ENCODE peak calls at places on chromosomes 1 and 21, in ten cellular contexts. One of them, this sample, is unnamed.

GRCh38 chr1:95233321-95233736 is 681 bp upstream of the RWDD3 start:
- DNase-seq in endothelial cell of umbilical vein: peak; percentile 24
- DNase-seq in pancreas: peak; percentile 44
- DNase-seq in A549: peak; percentile 13
- DNase-seq in heart right ventricle: peak; percentile 51
- DNase-seq in heart left ventricle: peak; percentile 61
- DNase-seq in stomach: peak; percentile 28
- DNase-seq in kidney: peak; percentile 72
- DNase-seq in OCI-LY7: no peak
- DNase-seq in right lobe of liver: peak; percentile 87
- DNase-seq in this sample: peak; percentile 71

GRCh38 chr1:109396971-109397370 is 747 bp downstream of the SORT1 start:
- DNase-seq in pancreas: peak; percentile 30
- DNase-seq in heart right ventricle: no peak
- DNase-seq in heart left ventricle: no peak
- DNase-seq in kidney: no peak
- DNase-seq in right lobe of liver: no peak
- DNase-seq in endothelial cell of umbilical vein: peak; percentile 4
- DNase-seq in OCI-LY7: peak; percentile 44
- DNase-seq in A549: no peak
- DNase-seq in stomach: no peak
- DNase-seq in this sample: peak; percentile 47

GRCh38 chr1:21068937-21069336 is 107.8 kb downstream of the EIF4G3 start:
- DNase-seq in endothelial cell of umbilical vein: no peak
- DNase-seq in A549: no peak
- DNase-seq in heart left ventricle: no peak
- DNase-seq in stomach: no peak
- DNase-seq in right lobe of liver: no peak
- DNase-seq in kidney: no peak
- DNase-seq in heart right ventricle: no peak
- DNase-seq in pancreas: no peak
- DNase-seq in OCI-LY7: no peak
- DNase-seq in this sample: no peak

GRCh38 chr1:967466-968343 is 1.4 kb downstream of the PLEKHN1 start:
- DNase-seq in heart left ventricle: peak; percentile 31
- DNase-seq in stomach: no peak
- DNase-seq in OCI-LY7: no peak
- DNase-seq in A549: no peak
- DNase-seq in heart right ventricle: no peak
- DNase-seq in kidney: no peak
- DNase-seq in right lobe of liver: no peak
- DNase-seq in pancreas: no peak
- DNase-seq in endothelial cell of umbilical vein: no peak
- DNase-seq in this sample: peak; percentile 30

GRCh38 chr1:192588546-192588945 is 13.0 kb downstream of the RGS1 start:
- DNase-seq in endothelial cell of umbilical vein: no peak
- DNase-seq in pancreas: no peak
- DNase-seq in heart left ventricle: no peak
- DNase-seq in A549: no peak
- DNase-seq in OCI-LY7: no peak
- DNase-seq in kidney: no peak
- DNase-seq in heart right ventricle: no peak
- DNase-seq in stomach: no peak
- DNase-seq in right lobe of liver: no peak
- DNase-seq in this sample: no peak

GRCh38 chr1:205965039-205965630 is 21.9 kb upstream of the SLC26A9 start:
- DNase-seq in stomach: no peak
- DNase-seq in endothelial cell of umbilical vein: no peak
- DNase-seq in pancreas: no peak
- DNase-seq in kidney: peak; percentile 44
- DNase-seq in heart left ventricle: no peak
- DNase-seq in heart right ventricle: no peak
- DNase-seq in A549: no peak
- DNase-seq in OCI-LY7: no peak
- DNase-seq in right lobe of liver: peak; percentile 29
- DNase-seq in this sample: no peak

GRCh38 chr21:42674351-42674940 is 21.0 kb downstream of the PDE9A start:
- DNase-seq in OCI-LY7: no peak
- DNase-seq in endothelial cell of umbilical vein: no peak
- DNase-seq in stomach: no peak
- DNase-seq in right lobe of liver: no peak
- DNase-seq in heart left ventricle: peak; percentile 79
- DNase-seq in heart right ventricle: peak; percentile 72
- DNase-seq in kidney: peak; percentile 86
- DNase-seq in pancreas: no peak
- DNase-seq in A549: no peak
- DNase-seq in this sample: no peak

GRCh38 chr1:5995871-5996630 is 3.8 kb upstream of the NPHP4 start:
- DNase-seq in endothelial cell of umbilical vein: no peak
- DNase-seq in heart left ventricle: no peak
- DNase-seq in kidney: peak; percentile 75
- DNase-seq in pancreas: no peak
- DNase-seq in OCI-LY7: no peak
- DNase-seq in right lobe of liver: peak; percentile 50
- DNase-seq in stomach: no peak
- DNase-seq in A549: no peak
- DNase-seq in heart right ventricle: peak; percentile 8
- DNase-seq in this sample: no peak

GRCh38 chr1:59072017-59072947 is 224.6 kb upstream of the FGGY start:
- DNase-seq in A549: no peak
- DNase-seq in OCI-LY7: peak; percentile 7
- DNase-seq in heart left ventricle: no peak
- DNase-seq in endothelial cell of umbilical vein: peak; percentile 80
- DNase-seq in heart right ventricle: no peak
- DNase-seq in right lobe of liver: no peak
- DNase-seq in pancreas: no peak
- DNase-seq in kidney: no peak
- DNase-seq in stomach: no peak
- DNase-seq in this sample: no peak

GRCh38 chr1:199310701-199311100 is 671.9 kb downstream of the PTPRC start:
- DNase-seq in right lobe of liver: no peak
- DNase-seq in heart left ventricle: no peak
- DNase-seq in kidney: no peak
- DNase-seq in OCI-LY7: no peak
- DNase-seq in endothelial cell of umbilical vein: no peak
- DNase-seq in stomach: no peak
- DNase-seq in pancreas: no peak
- DNase-seq in heart right ventricle: no peak
- DNase-seq in A549: no peak
- DNase-seq in this sample: no peak

GRCh38 chr1:205692406-205692805 is 12.1 kb upstream of the SLC45A3 start:
- DNase-seq in right lobe of liver: no peak
- DNase-seq in OCI-LY7: no peak
- DNase-seq in A549: no peak
- DNase-seq in heart right ventricle: no peak
- DNase-seq in kidney: no peak
- DNase-seq in pancreas: no peak
- DNase-seq in heart left ventricle: no peak
- DNase-seq in stomach: no peak
- DNase-seq in endothelial cell of umbilical vein: no peak
- DNase-seq in this sample: no peak

DNA sequence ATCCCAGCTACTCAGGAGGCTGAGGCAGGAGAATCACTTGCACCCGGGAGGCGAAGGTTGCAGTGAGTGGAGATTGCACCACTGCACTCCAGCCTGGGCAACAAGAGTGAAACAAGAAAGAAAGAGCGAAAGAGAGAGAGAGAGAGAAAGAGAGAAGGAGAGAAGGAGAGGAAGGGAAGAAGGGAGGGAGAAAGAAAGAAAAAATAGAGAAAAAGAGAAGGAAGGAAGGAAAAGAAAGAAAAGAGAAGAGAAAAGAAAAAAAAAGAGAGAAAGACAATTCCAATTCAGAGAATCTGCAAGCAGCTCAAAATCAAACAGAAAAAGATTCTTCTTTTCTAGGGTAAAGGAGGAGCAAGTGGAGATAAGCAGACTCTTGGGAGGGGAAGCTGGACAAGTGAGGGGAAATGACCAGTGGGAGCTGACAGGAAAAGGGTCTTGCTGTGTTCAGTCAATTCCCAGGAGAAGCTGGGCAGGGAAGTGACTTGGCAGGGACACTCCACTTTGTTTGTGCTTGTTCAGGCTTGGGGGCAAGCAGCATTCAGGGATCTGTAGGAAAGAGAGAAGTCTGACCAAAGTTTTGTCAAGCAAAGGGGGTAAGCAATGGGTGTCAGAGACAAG is 3.6 kb upstream of the CAPN2 start:
- DNase-seq in kidney: no peak
- DNase-seq in endothelial cell of umbilical vein: peak; percentile 72
- DNase-seq in OCI-LY7: no peak
- DNase-seq in heart right ventricle: no peak
- DNase-seq in right lobe of liver: no peak
- DNase-seq in heart left ventricle: no peak
- DNase-seq in pancreas: no peak
- DNase-seq in A549: no peak
- DNase-seq in stomach: no peak
- DNase-seq in this sample: no peak
- H3K4me1 ChIP-seq in kidney: peaks cover 17% of the 10 kb centered on the region
- H3K4me1 ChIP-seq in endothelial cell of umbilical vein: peaks cover 60% of the 10 kb centered on the region
- H3K4me1 ChIP-seq in OCI-LY7: no peaks in the 10 kb centered on the region
- H3K4me1 ChIP-seq in heart right ventricle: peaks cover 63% of the 10 kb centered on the region
- H3K4me1 ChIP-seq in right lobe of liver: no peaks in the 10 kb centered on the region
- H3K4me1 ChIP-seq in heart left ventricle: peaks cover 3% of the 10 kb centered on the region
- H3K4me1 ChIP-seq in pancreas: peaks cover 7% of the 10 kb centered on the region
- H3K4me1 ChIP-seq in A549: peaks cover 75% of the 10 kb centered on the region
- H3K4me1 ChIP-seq in stomach: peaks cover 85% of the 10 kb centered on the region
- H3K4me1 ChIP-seq in this sample: peaks cover 30% of the 10 kb centered on the region

GRCh38 chr1:161791889-161792655 is 26.0 kb downstream of the ATF6 start:
- DNase-seq in right lobe of liver: no peak
- DNase-seq in kidney: no peak
- DNase-seq in heart left ventricle: no peak
- DNase-seq in pancreas: no peak
- DNase-seq in endothelial cell of umbilical vein: no peak
- DNase-seq in stomach: no peak
- DNase-seq in A549: no peak
- DNase-seq in OCI-LY7: no peak
- DNase-seq in heart right ventricle: no peak
- DNase-seq in this sample: no peak
- H3K4me3 ChIP-seq in right lobe of liver: no peak overlapping the region
- H3K4me3 ChIP-seq in kidney: no peak overlapping the region
- H3K4me3 ChIP-seq in heart left ventricle: no peak overlapping the region
- H3K4me3 ChIP-seq in pancreas: no peak overlapping the region
- H3K4me3 ChIP-seq in endothelial cell of umbilical vein: no peak overlapping the region
- H3K4me3 ChIP-seq in stomach: no peak overlapping the region
- H3K4me3 ChIP-seq in A549: no peak overlapping the region
- H3K4me3 ChIP-seq in OCI-LY7: no peak overlapping the region
- H3K4me3 ChIP-seq in heart right ventricle: no peak overlapping the region
- H3K4me3 ChIP-seq in this sample: no peak overlapping the region

GRCh38 chr1:156490401-156491032 is 10.1 kb downstream of the MEF2D start:
- DNase-seq in heart right ventricle: peak; percentile 63
- DNase-seq in OCI-LY7: peak; percentile 43
- DNase-seq in right lobe of liver: no peak
- DNase-seq in endothelial cell of umbilical vein: no peak
- DNase-seq in stomach: no peak
- DNase-seq in A549: peak; percentile 44
- DNase-seq in kidney: no peak
- DNase-seq in heart left ventricle: peak; percentile 87
- DNase-seq in pancreas: no peak
- DNase-seq in this sample: no peak

GRCh38 chr1:156487862-156488261 is 12.7 kb downstream of the MEF2D start:
- DNase-seq in OCI-LY7: no peak
- DNase-seq in pancreas: no peak
- DNase-seq in heart left ventricle: no peak
- DNase-seq in endothelial cell of umbilical vein: no peak
- DNase-seq in heart right ventricle: no peak
- DNase-seq in A549: no peak
- DNase-seq in right lobe of liver: no peak
- DNase-seq in kidney: peak; percentile 46
- DNase-seq in stomach: no peak
- DNase-seq in this sample: no peak

GRCh38 chr1:156488566-156489165 is 11.9 kb downstream of the MEF2D start:
- DNase-seq in right lobe of liver: no peak
- DNase-seq in heart right ventricle: no peak
- DNase-seq in stomach: no peak
- DNase-seq in kidney: no peak
- DNase-seq in endothelial cell of umbilical vein: no peak
- DNase-seq in pancreas: no peak
- DNase-seq in OCI-LY7: peak; percentile 45
- DNase-seq in heart left ventricle: no peak
- DNase-seq in A549: no peak
- DNase-seq in this sample: no peak

GRCh38 chr1:156489935-156490293 is 10.7 kb downstream of the MEF2D start:
- DNase-seq in A549: no peak
- DNase-seq in heart right ventricle: no peak
- DNase-seq in kidney: no peak
- DNase-seq in right lobe of liver: no peak
- DNase-seq in OCI-LY7: peak; percentile 11
- DNase-seq in heart left ventricle: no peak
- DNase-seq in pancreas: no peak
- DNase-seq in endothelial cell of umbilical vein: no peak
- DNase-seq in stomach: no peak
- DNase-seq in this sample: no peak

GRCh38 chr1:156489166-156489934 is 11.2 kb downstream of the MEF2D start:
- DNase-seq in OCI-LY7: peak; percentile 67
- DNase-seq in right lobe of liver: no peak
- DNase-seq in kidney: no peak
- DNase-seq in A549: no peak
- DNase-seq in heart right ventricle: peak; percentile 71
- DNase-seq in pancreas: no peak
- DNase-seq in stomach: no peak
- DNase-seq in heart left ventricle: peak; percentile 85
- DNase-seq in endothelial cell of umbilical vein: no peak
- DNase-seq in this sample: no peak
- TF ChIP-seq CTCF in OCI-LY7: no peak
- TF ChIP-seq CTCF in right lobe of liver: no peak
- TF ChIP-seq CTCF in kidney: no peak
- TF ChIP-seq CTCF in A549: no peak
- TF ChIP-seq CTCF in heart right ventricle: peak; percentile 8
- TF ChIP-seq CTCF in pancreas: no peak
- TF ChIP-seq CTCF in stomach: no peak
- TF ChIP-seq CTCF in heart left ventricle: no peak
- TF ChIP-seq CTCF in endothelial cell of umbilical vein: no peak
- TF ChIP-seq CTCF in this sample: no peak

GRCh38 chr1:16181887-16182719 is 26.2 kb upstream of the EPHA2 start:
- DNase-seq in OCI-LY7: no peak
- DNase-seq in stomach: peak; percentile 86
- DNase-seq in endothelial cell of umbilical vein: peak; percentile 96
- DNase-seq in kidney: peak; percentile 97
- DNase-seq in heart left ventricle: peak; percentile 90
- DNase-seq in A549: peak; percentile 61
- DNase-seq in right lobe of liver: peak; percentile 83
- DNase-seq in pancreas: peak; percentile 52
- DNase-seq in heart right ventricle: peak; percentile 85
- DNase-seq in this sample: peak; percentile 64
- H3K4me1 ChIP-seq in OCI-LY7: no peaks in the 10 kb centered on the region
- H3K4me1 ChIP-seq in stomach: peaks cover 70% of the 10 kb centered on the region
- H3K4me1 ChIP-seq in endothelial cell of umbilical vein: peaks cover 30% of the 10 kb centered on the region
- H3K4me1 ChIP-seq in kidney: peaks cover 23% of the 10 kb centered on the region
- H3K4me1 ChIP-seq in heart left ventricle: peaks cover under 1% of the 10 kb centered on the region
- H3K4me1 ChIP-seq in A549: peaks cover 84% of the 10 kb centered on the region
- H3K4me1 ChIP-seq in right lobe of liver: peaks cover 65% of the 10 kb centered on the region
- H3K4me1 ChIP-seq in pancreas: no peaks in the 10 kb centered on the region
- H3K4me1 ChIP-seq in heart right ventricle: peaks cover 20% of the 10 kb centered on the region
- H3K4me1 ChIP-seq in this sample: peaks cover 29% of the 10 kb centered on the region

GRCh38 chr1:186541003-186541402 is 80.1 kb upstream of the PDC start:
- DNase-seq in endothelial cell of umbilical vein: no peak
- DNase-seq in stomach: no peak
- DNase-seq in heart right ventricle: no peak
- DNase-seq in right lobe of liver: no peak
- DNase-seq in kidney: no peak
- DNase-seq in pancreas: no peak
- DNase-seq in heart left ventricle: no peak
- DNase-seq in OCI-LY7: no peak
- DNase-seq in A549: no peak
- DNase-seq in this sample: no peak
- H3K4me3 ChIP-seq in endothelial cell of umbilical vein: no peak overlapping the region
- H3K4me3 ChIP-seq in stomach: no peak overlapping the region
- H3K4me3 ChIP-seq in heart right ventricle: no peak overlapping the region
- H3K4me3 ChIP-seq in right lobe of liver: no peak overlapping the region
- H3K4me3 ChIP-seq in kidney: no peak overlapping the region
- H3K4me3 ChIP-seq in pancreas: no peak overlapping the region
- H3K4me3 ChIP-seq in heart left ventricle: no peak overlapping the region
- H3K4me3 ChIP-seq in OCI-LY7: no peak overlapping the region
- H3K4me3 ChIP-seq in A549: no peak overlapping the region
- H3K4me3 ChIP-seq in this sample: no peak overlapping the region